ENCODE peak calls at places on chromosomes 2 and 18, in four cellular contexts. R is MM.1S, I is HCT116, P is hepatocyte. H is an unnamed sample. For H3K9me2, the result is how much of the 10 kb centered on the place peaks cover.

GRCh38 chr2:187529977-187530721 is 24.1 kb downstream of the TFPI start:
- DNase-seq in I (no peak), R (no peak), P (no peak), H (no peak)

GRCh38 chr2:2188344-2189111 is 142.5 kb downstream of the MYT1L start:
- DNase-seq in P (no peak), R (no peak), I (no peak), H (no peak)

GRCh38 chr18:60018801-60019462 is 119.1 kb downstream of the PMAIP1 start:
- DNase-seq in R (no peak), I (no peak), P (no peak), H (peak)

GRCh38 chr2:30157616-30158015 is 10.8 kb downstream of the YPEL5 start:
- DNase-seq in R (no peak), P (no peak), I (no peak), H (no peak)

GRCh38 chr2:151357359-151357758 is at the start of gene TNFAIP6:
- DNase-seq in I (no peak), P (peak), R (no peak), H (peak)

GRCh38 chr2:71850306-71850801 is 297.3 kb downstream of the CYP26B1 start:
- DNase-seq in R (no peak), P (no peak), I (no peak), H (no peak)

GRCh38 chr18:12884521-12885323 is 685 bp upstream of the PTPN2 start:
- DNase-seq in I (no peak), R (no peak), P (no peak), H (peak)

GRCh38 chr2:73091164-73091563 is 19.7 kb upstream of the SFXN5 start:
- DNase-seq in I (no peak), R (no peak), P (peak), H (peak)

GRCh38 chr2:7467782-7468447 is 550.7 kb downstream of the RNF144A start:
- DNase-seq in R (no peak), P (no peak), I (no peak), H (no peak)

GRCh38 chr2:138503087-138503442 is 1.5 kb downstream of the SPOPL start:
- DNase-seq in P (no peak), I (no peak), R (no peak), H (peak)

GRCh38 chr2:136751406-136751805 is 13.9 kb upstream of the THSD7B start:
- DNase-seq in R (peak), I (no peak), P (no peak), H (no peak)

GRCh38 chr2:2848621-2849443 is 517.8 kb upstream of the MYT1L start:
- DNase-seq in P (peak), R (no peak), I (no peak), H (no peak)

GRCh38 chr2:60413819-60414178 is 139.7 kb downstream of the BCL11A start:
- DNase-seq in R (no peak), I (no peak), P (no peak), H (no peak)

GRCh38 chr18:39675358-39675757 is 2109.8 kb upstream of the CELF4 start:
- DNase-seq in P (peak), R (no peak), I (no peak), H (peak)

DNA sequence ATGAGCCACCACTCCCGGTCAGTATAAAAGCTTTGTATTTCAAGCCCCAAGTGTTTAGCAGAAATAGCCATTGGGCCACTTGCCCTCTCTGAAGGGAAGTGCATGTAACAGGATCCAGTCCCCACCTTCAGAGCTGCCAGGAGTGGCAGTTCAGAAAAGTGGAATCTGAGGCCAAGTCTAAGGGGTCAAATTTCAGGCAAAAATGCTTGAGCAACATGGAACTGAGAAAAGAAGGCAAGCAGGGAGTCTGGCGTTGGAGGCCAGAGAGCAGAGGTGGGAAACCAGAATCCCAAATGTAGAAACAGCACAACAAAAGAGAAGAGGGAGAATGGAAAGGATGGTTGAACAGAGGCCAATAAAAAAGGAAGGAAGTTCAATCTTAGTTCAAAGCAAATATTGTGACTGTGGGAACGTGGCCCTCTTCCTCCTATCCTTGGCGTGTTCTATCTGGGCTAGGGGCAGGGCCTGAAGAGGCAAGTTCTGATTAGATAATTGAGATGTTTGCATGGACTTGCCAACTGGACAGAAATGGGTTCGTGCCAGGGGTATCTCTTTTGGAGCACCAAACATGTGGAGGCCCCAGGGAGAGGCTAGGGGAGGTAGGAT is 102.2 kb downstream of the AP1S3 start:
- DNase-seq in I (no peak), R (no peak), P (no peak), H (no peak)
- H3K9me2 ChIP-seq in I (under half), R (under half), P (under half), H (under half)

GRCh38 chr2:122739732-122740593 is 984.5 kb downstream of the TSN start:
- DNase-seq in I (no peak), P (no peak), R (no peak), H (no peak)
- TF ChIP-seq EZH2phosphoT487 in I (no peak), P (no peak), R (no peak), H (no peak)

DNA sequence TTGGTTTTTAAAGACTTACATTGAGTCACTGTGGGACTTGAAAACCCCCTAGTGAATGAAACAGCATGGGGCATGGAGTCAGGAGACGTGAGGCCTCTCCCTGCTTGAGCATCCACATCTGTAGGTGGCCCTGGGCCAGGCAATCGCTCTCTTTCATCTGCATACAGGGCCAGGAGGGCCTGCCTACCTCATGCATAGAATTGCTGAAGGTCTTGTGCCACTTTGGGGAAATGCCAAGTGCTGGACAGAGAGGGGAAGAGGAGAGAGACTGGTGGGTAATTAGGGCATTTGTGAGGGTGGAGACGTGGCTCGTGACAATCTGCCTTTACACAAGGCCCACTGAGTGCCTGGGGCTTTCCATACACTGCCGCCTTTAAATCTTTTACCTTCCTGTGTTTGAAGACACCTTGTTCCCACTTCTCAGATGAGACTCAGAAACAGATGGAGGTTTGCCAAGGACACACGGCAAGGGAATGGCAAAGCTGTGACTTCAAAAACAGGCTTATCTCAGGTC is 322.2 kb upstream of the HS6ST1 start:
- DNase-seq in R (no peak), I (no peak), P (no peak), H (no peak)
- H3K9me2 ChIP-seq in R (under half), I (under half), P (under half), H (under half)

GRCh38 chr2:45046786-45047185 is 37.5 kb upstream of the SIX2 start:
- DNase-seq in P (no peak), R (no peak), I (no peak), H (no peak)

GRCh38 chr2:45045706-45046105 is 36.5 kb upstream of the SIX2 start:
- DNase-seq in I (no peak), R (no peak), P (no peak), H (no peak)

GRCh38 chr2:45043171-45043570 is 33.9 kb upstream of the SIX2 start:
- DNase-seq in R (no peak), P (peak), I (no peak), H (no peak)

GRCh38 chr2:45047301-45047700 is 38.0 kb upstream of the SIX2 start:
- DNase-seq in P (no peak), I (no peak), R (no peak), H (no peak)

GRCh38 chr2:45044916-45045315 is 35.7 kb upstream of the SIX2 start:
- DNase-seq in I (no peak), R (no peak), P (no peak), H (no peak)
- TF ChIP-seq EZH2phosphoT487 in I (no peak), R (no peak), P (no peak), H (no peak)

GRCh38 chr2:33134764-33135560 is 188.2 kb downstream of the LTBP1 start:
- DNase-seq in P (no peak), I (no peak), R (no peak), H (peak)

GRCh38 chr2:33135645-33136044 is 188.9 kb downstream of the LTBP1 start:
- DNase-seq in I (no peak), R (no peak), P (no peak), H (peak)

GRCh38 chr2:33134086-33134763 is 187.5 kb downstream of the LTBP1 start:
- DNase-seq in R (no peak), I (peak), P (peak), H (peak)

GRCh38 chr2:33131820-33132219 is 185.1 kb downstream of the LTBP1 start:
- DNase-seq in R (no peak), I (no peak), P (no peak), H (peak)

DNA sequence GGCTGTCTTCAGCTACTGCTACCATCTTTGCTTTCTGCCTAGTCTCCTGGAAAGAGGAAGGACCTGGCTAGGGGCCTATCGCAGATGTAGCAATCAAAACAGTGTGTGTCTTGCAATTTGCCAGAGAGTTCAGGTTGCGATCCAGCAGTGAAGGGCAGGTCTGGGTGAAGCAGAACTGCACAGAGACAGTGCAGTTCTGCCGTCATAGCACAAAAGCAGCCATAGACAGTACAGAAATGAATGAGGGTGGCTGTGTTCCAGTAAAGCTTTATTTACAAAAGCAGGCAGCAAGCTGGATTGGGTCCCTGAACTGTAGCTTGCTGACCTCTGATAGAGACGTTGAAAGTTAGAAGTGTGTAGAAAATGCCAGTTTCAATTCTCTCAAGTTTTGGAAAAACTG is 186.7 kb downstream of the LTBP1 start:
- DNase-seq in I (no peak), P (no peak), R (no peak), H (no peak)
- H3K9me2 ChIP-seq in I (under half), P (under half), R (under half), H (under half)

H was measured in GM23248.